ENCODE peak calls at places on chromosome 7, in nine cellular contexts. R is endodermal cell; O is stimulated activated CD4-positive, alpha-beta T cell treated with anti-CD3 and anti-CD28 coated beads, Interleukin-1b, Interleukin-23, amount 100 ng/mL, for 48 hours; K is HCT116; Q is AG08396; J is amniotic stem cell; F is CD8-positive, alpha-beta T cell; Z is HFFc6; P is A549. X is an unnamed sample.

GRCh38 chr7:4758791-4759190 is 16.6 kb upstream of the AP5Z1 start:
- DNase-seq in R (no peak), Q (no peak), J (no peak), K (no peak), P (no peak), F (no peak), O (no peak), Z (no peak), X (no peak)

GRCh38 chr7:158917818-158918217 is 61.5 kb downstream of the DYNC2I1 start:
- DNase-seq in F (no peak), Q (no peak), O (no peak), K (no peak), R (no peak), Z (no peak), P (no peak), J (no peak), X (no peak)

GRCh38 chr7:43294080-43294630 is 181.7 kb downstream of the HECW1 start:
- DNase-seq in O (no peak), R (peak), Q (peak), K (peak), Z (peak), J (no peak), P (peak), F (no peak), X (peak)

GRCh38 chr7:33601081-33601480 is 304.3 kb upstream of the BMPER start:
- DNase-seq in F (no peak), K (no peak), Z (no peak), O (no peak), J (no peak), Q (no peak), P (no peak), R (no peak), X (no peak)

GRCh38 chr7:116552616-116553015 is 27.8 kb downstream of the CAV1 start:
- DNase-seq in P (no peak), F (no peak), O (no peak), R (no peak), Z (peak), Q (no peak), K (peak), J (no peak), X (peak)

GRCh38 chr7:73830872-73831655 is at the start of gene CLDN4:
- DNase-seq in J (no peak), O (no peak), K (peak), F (no peak), Q (no peak), R (peak), P (no peak), Z (no peak), X (no peak)

GRCh38 chr7:154892459-154892858 is 110.5 kb downstream of the PAXIP1 start:
- DNase-seq in O (no peak), K (no peak), F (no peak), P (no peak), J (no peak), Z (no peak), R (peak), Q (no peak), X (no peak)

GRCh38 chr7:129951076-129952011 is 1.4 kb downstream of the UBE2H start:
- DNase-seq in Q (no peak), O (no peak), Z (no peak), K (no peak), F (no peak), R (peak), J (no peak), P (no peak), X (no peak)

GRCh38 chr7:140304071-140304799 is 94.1 kb downstream of the SLC37A3 start:
- DNase-seq in K (no peak), Z (no peak), Q (no peak), P (no peak), O (peak), F (peak), R (no peak), J (no peak), X (no peak)

GRCh38 chr7:35875292-35875691 is 74.4 kb downstream of the SEPTIN7 start:
- DNase-seq in Q (no peak), O (no peak), J (no peak), Z (peak), K (no peak), F (no peak), R (no peak), P (no peak), X (no peak)

GRCh38 chr7:101952355-101953247 is 135.2 kb downstream of the CUX1 start:
- DNase-seq in P (peak), K (peak), J (peak), O (no peak), Q (peak), Z (peak), R (no peak), F (no peak), X (no peak)

GRCh38 chr7:22192778-22193177 is 164.2 kb downstream of the RAPGEF5 start:
- DNase-seq in O (no peak), R (no peak), J (no peak), Z (no peak), F (no peak), P (no peak), K (no peak), Q (no peak), X (no peak)

GRCh38 chr7:27130540-27131389 is at the start of gene HOXA4:
- DNase-seq in Z (peak), O (peak), Q (peak), J (no peak), R (peak), F (peak), K (no peak), P (no peak), X (no peak)

GRCh38 chr7:101164071-101164840 is 1.1 kb downstream of the VGF start:
- DNase-seq in Z (peak), R (peak), O (no peak), K (no peak), P (no peak), Q (peak), F (no peak), J (no peak), X (no peak)

GRCh38 chr7:111362660-111363059 is 199.6 kb downstream of the IMMP2L start:
- DNase-seq in P (no peak), Z (peak), F (no peak), J (no peak), R (no peak), K (no peak), Q (peak), O (no peak), X (no peak)

GRCh38 chr7:151968357-151968756 is 12.1 kb downstream of the GALNTL5 start:
- DNase-seq in P (no peak), F (no peak), J (no peak), R (no peak), K (no peak), O (no peak), Z (no peak), Q (no peak), X (no peak)

GRCh38 chr7:158847451-158847866 is 8.9 kb upstream of the DYNC2I1 start:
- DNase-seq in J (no peak), Q (no peak), P (no peak), F (no peak), R (no peak), K (no peak), O (no peak), Z (no peak), X (no peak)

GRCh38 chr7:12199363-12199762 is 11.7 kb upstream of the TMEM106B start:
- DNase-seq in K (no peak), Z (no peak), R (no peak), P (peak), J (no peak), O (no peak), Q (no peak), F (no peak), X (no peak)

GRCh38 chr7:31192996-31193395 is 140.9 kb downstream of the ADCYAP1R1 start:
- DNase-seq in J (peak), Z (no peak), O (peak), Q (peak), K (peak), P (peak), R (peak), F (no peak), X (no peak)

X was measured in keratinocyte.